ENCODE peak calls at places on chromosomes 13 and 19, in eight cellular contexts. One of them, this sample, is unnamed.

GRCh38 chr19:51514866-51515481 is 13.4 kb upstream of the SIGLEC12 start:
- DNase-seq in neural crest cell: peak; percentile 6
- DNase-seq in gastrocnemius medialis: no peak
- DNase-seq in endothelial cell: peak; percentile 32
- DNase-seq in foreskin fibroblast: peak; percentile 66
- DNase-seq in thoracic aorta: no peak
- DNase-seq in A549: peak; percentile 48
- DNase-seq in lower lobe of right lung: no peak
- DNase-seq in this sample: no peak

GRCh38 chr13:40794414-40795368 is 5.3 kb downstream of the SLC25A15 start:
- DNase-seq in endothelial cell: no peak
- DNase-seq in gastrocnemius medialis: no peak
- DNase-seq in neural crest cell: no peak
- DNase-seq in lower lobe of right lung: no peak
- DNase-seq in A549: no peak
- DNase-seq in thoracic aorta: no peak
- DNase-seq in foreskin fibroblast: no peak
- DNase-seq in this sample: no peak

GRCh38 chr19:33241530-33242101 is 16.0 kb upstream of the SLC7A10 start:
- DNase-seq in lower lobe of right lung: peak; percentile 69
- DNase-seq in A549: no peak
- DNase-seq in thoracic aorta: no peak
- DNase-seq in foreskin fibroblast: peak; percentile 32
- DNase-seq in gastrocnemius medialis: no peak
- DNase-seq in neural crest cell: no peak
- DNase-seq in endothelial cell: no peak
- DNase-seq in this sample: no peak

GRCh38 chr13:31461923-31462322 is 262.1 kb downstream of the B3GLCT start:
- DNase-seq in A549: no peak
- DNase-seq in endothelial cell: no peak
- DNase-seq in neural crest cell: no peak
- DNase-seq in thoracic aorta: no peak
- DNase-seq in lower lobe of right lung: no peak
- DNase-seq in foreskin fibroblast: no peak
- DNase-seq in gastrocnemius medialis: no peak
- DNase-seq in this sample: no peak

GRCh38 chr13:24215732-24216131 is 55.2 kb downstream of the SPATA13 start:
- DNase-seq in A549: no peak
- DNase-seq in lower lobe of right lung: no peak
- DNase-seq in gastrocnemius medialis: no peak
- DNase-seq in endothelial cell: no peak
- DNase-seq in foreskin fibroblast: peak; percentile 73
- DNase-seq in thoracic aorta: no peak
- DNase-seq in neural crest cell: no peak
- DNase-seq in this sample: peak; percentile 31

GRCh38 chr13:46712524-46712923 is 84.4 kb downstream of the ESD start:
- DNase-seq in thoracic aorta: no peak
- DNase-seq in neural crest cell: no peak
- DNase-seq in endothelial cell: no peak
- DNase-seq in foreskin fibroblast: no peak
- DNase-seq in lower lobe of right lung: no peak
- DNase-seq in gastrocnemius medialis: no peak
- DNase-seq in A549: no peak
- DNase-seq in this sample: no peak

GRCh38 chr19:12769689-12770088 is 5.7 kb downstream of the HOOK2 start:
- DNase-seq in foreskin fibroblast: no peak
- DNase-seq in neural crest cell: peak; percentile 42
- DNase-seq in thoracic aorta: no peak
- DNase-seq in lower lobe of right lung: peak; percentile 77
- DNase-seq in A549: no peak
- DNase-seq in gastrocnemius medialis: peak; percentile 54
- DNase-seq in endothelial cell: no peak
- DNase-seq in this sample: no peak

GRCh38 chr19:42185281-42185680 is 32.2 kb downstream of the DEDD2 start:
- DNase-seq in foreskin fibroblast: peak; percentile 56
- DNase-seq in A549: no peak
- DNase-seq in endothelial cell: no peak
- DNase-seq in thoracic aorta: no peak
- DNase-seq in gastrocnemius medialis: peak; percentile 25
- DNase-seq in lower lobe of right lung: no peak
- DNase-seq in neural crest cell: no peak
- DNase-seq in this sample: no peak

GRCh38 chr13:74035881-74036280 is 98.3 kb downstream of the KLF12 start:
- DNase-seq in thoracic aorta: no peak
- DNase-seq in endothelial cell: no peak
- DNase-seq in neural crest cell: no peak
- DNase-seq in foreskin fibroblast: no peak
- DNase-seq in A549: no peak
- DNase-seq in lower lobe of right lung: no peak
- DNase-seq in gastrocnemius medialis: no peak
- DNase-seq in this sample: no peak

GRCh38 chr19:24055548-24055947 is 31.4 kb upstream of the ZNF254 start:
- DNase-seq in neural crest cell: no peak
- DNase-seq in lower lobe of right lung: no peak
- DNase-seq in endothelial cell: no peak
- DNase-seq in foreskin fibroblast: no peak
- DNase-seq in gastrocnemius medialis: no peak
- DNase-seq in thoracic aorta: no peak
- DNase-seq in A549: no peak
- DNase-seq in this sample: no peak

GRCh38 chr13:69690999-69691398 is 416.6 kb upstream of the ATXN8OS start:
- DNase-seq in endothelial cell: no peak
- DNase-seq in foreskin fibroblast: no peak
- DNase-seq in gastrocnemius medialis: no peak
- DNase-seq in A549: no peak
- DNase-seq in lower lobe of right lung: no peak
- DNase-seq in thoracic aorta: no peak
- DNase-seq in neural crest cell: no peak
- DNase-seq in this sample: no peak

GRCh38 chr19:51187395-51188226 is 37.3 kb upstream of the CD33 start:
- DNase-seq in thoracic aorta: no peak
- DNase-seq in foreskin fibroblast: no peak
- DNase-seq in gastrocnemius medialis: no peak
- DNase-seq in A549: no peak
- DNase-seq in neural crest cell: no peak
- DNase-seq in endothelial cell: no peak
- DNase-seq in lower lobe of right lung: no peak
- DNase-seq in this sample: no peak

GRCh38 chr19:35107541-35107939 is 8.1 kb upstream of the FXYD3 start:
- DNase-seq in endothelial cell: no peak
- DNase-seq in neural crest cell: peak; percentile 41
- DNase-seq in gastrocnemius medialis: no peak
- DNase-seq in thoracic aorta: no peak
- DNase-seq in A549: no peak
- DNase-seq in lower lobe of right lung: no peak
- DNase-seq in foreskin fibroblast: peak; percentile 20
- DNase-seq in this sample: no peak

GRCh38 chr19:7267792-7268736 is 26.1 kb downstream of the INSR start:
- DNase-seq in endothelial cell: no peak
- DNase-seq in thoracic aorta: no peak
- DNase-seq in lower lobe of right lung: peak; percentile 65
- DNase-seq in A549: no peak
- DNase-seq in gastrocnemius medialis: no peak
- DNase-seq in neural crest cell: no peak
- DNase-seq in foreskin fibroblast: no peak
- DNase-seq in this sample: no peak

GRCh38 chr19:39506944-39507714 is 7.8 kb upstream of the SELENOV start:
- DNase-seq in A549: peak; percentile 99
- DNase-seq in foreskin fibroblast: peak; percentile 90
- DNase-seq in endothelial cell: peak; percentile 55
- DNase-seq in neural crest cell: peak; percentile 54
- DNase-seq in lower lobe of right lung: no peak
- DNase-seq in gastrocnemius medialis: no peak
- DNase-seq in thoracic aorta: no peak
- DNase-seq in this sample: no peak

GRCh38 chr13:51523082-51523518 is 61.2 kb upstream of the WDFY2 start:
- DNase-seq in foreskin fibroblast: peak; percentile 72
- DNase-seq in endothelial cell: no peak
- DNase-seq in lower lobe of right lung: no peak
- DNase-seq in gastrocnemius medialis: peak; percentile 18
- DNase-seq in neural crest cell: no peak
- DNase-seq in thoracic aorta: no peak
- DNase-seq in A549: no peak
- DNase-seq in this sample: no peak

GRCh38 chr19:35140898-35141626 is 2.0 kb upstream of the FXYD7 start:
- DNase-seq in A549: peak; percentile 100
- DNase-seq in lower lobe of right lung: peak; percentile 96
- DNase-seq in foreskin fibroblast: peak; percentile 95
- DNase-seq in gastrocnemius medialis: peak; percentile 94
- DNase-seq in endothelial cell: peak; percentile 93
- DNase-seq in thoracic aorta: peak; percentile 87
- DNase-seq in neural crest cell: peak; percentile 94
- DNase-seq in this sample: peak; percentile 92

GRCh38 chr13:90510319-90510718 is 837.2 kb upstream of the MIR17HG start:
- DNase-seq in A549: no peak
- DNase-seq in gastrocnemius medialis: no peak
- DNase-seq in lower lobe of right lung: no peak
- DNase-seq in foreskin fibroblast: no peak
- DNase-seq in thoracic aorta: no peak
- DNase-seq in neural crest cell: no peak
- DNase-seq in endothelial cell: no peak
- DNase-seq in this sample: no peak

GRCh38 chr19:18605546-18606280 is 886 bp downstream of the CRLF1 start:
- DNase-seq in neural crest cell: no peak
- DNase-seq in gastrocnemius medialis: no peak
- DNase-seq in A549: no peak
- DNase-seq in foreskin fibroblast: no peak
- DNase-seq in lower lobe of right lung: no peak
- DNase-seq in endothelial cell: no peak
- DNase-seq in thoracic aorta: no peak
- DNase-seq in this sample: no peak

GRCh38 chr19:55466246-55466614 is 1.7 kb upstream of the C19orf85 start:
- DNase-seq in foreskin fibroblast: no peak
- DNase-seq in neural crest cell: no peak
- DNase-seq in thoracic aorta: no peak
- DNase-seq in A549: no peak
- DNase-seq in gastrocnemius medialis: no peak
- DNase-seq in lower lobe of right lung: no peak
- DNase-seq in endothelial cell: no peak
- DNase-seq in this sample: no peak

GRCh38 chr13:33191425-33192221 is 93.9 kb downstream of the STARD13 start:
- DNase-seq in thoracic aorta: no peak
- DNase-seq in lower lobe of right lung: no peak
- DNase-seq in foreskin fibroblast: no peak
- DNase-seq in endothelial cell: no peak
- DNase-seq in A549: no peak
- DNase-seq in gastrocnemius medialis: no peak
- DNase-seq in neural crest cell: no peak
- DNase-seq in this sample: no peak

GRCh38 chr13:113451951-113452421 is 1.3 kb downstream of the ADPRHL1 start:
- DNase-seq in foreskin fibroblast: no peak
- DNase-seq in neural crest cell: no peak
- DNase-seq in endothelial cell: no peak
- DNase-seq in lower lobe of right lung: no peak
- DNase-seq in gastrocnemius medialis: peak; percentile 81
- DNase-seq in A549: no peak
- DNase-seq in thoracic aorta: no peak
- DNase-seq in this sample: peak; percentile 72

GRCh38 chr13:45374917-45375316 is 33.9 kb upstream of the TPT1 start:
- DNase-seq in endothelial cell: no peak
- DNase-seq in foreskin fibroblast: peak; percentile 27
- DNase-seq in thoracic aorta: no peak
- DNase-seq in A549: no peak
- DNase-seq in gastrocnemius medialis: no peak
- DNase-seq in lower lobe of right lung: no peak
- DNase-seq in neural crest cell: no peak
- DNase-seq in this sample: no peak

GRCh38 chr13:28415994-28416411 is 78.9 kb downstream of the FLT1 start:
- DNase-seq in lower lobe of right lung: no peak
- DNase-seq in neural crest cell: no peak
- DNase-seq in thoracic aorta: no peak
- DNase-seq in endothelial cell: no peak
- DNase-seq in gastrocnemius medialis: no peak
- DNase-seq in A549: no peak
- DNase-seq in foreskin fibroblast: no peak
- DNase-seq in this sample: no peak
- TF ChIP-seq CTCF in lower lobe of right lung: no peak
- TF ChIP-seq CTCF in neural crest cell: no peak
- TF ChIP-seq CTCF in thoracic aorta: no peak
- TF ChIP-seq CTCF in endothelial cell: no peak
- TF ChIP-seq CTCF in gastrocnemius medialis: no peak
- TF ChIP-seq CTCF in A549: no peak
- TF ChIP-seq CTCF in foreskin fibroblast: no peak
- TF ChIP-seq CTCF in this sample: no peak

DNA sequence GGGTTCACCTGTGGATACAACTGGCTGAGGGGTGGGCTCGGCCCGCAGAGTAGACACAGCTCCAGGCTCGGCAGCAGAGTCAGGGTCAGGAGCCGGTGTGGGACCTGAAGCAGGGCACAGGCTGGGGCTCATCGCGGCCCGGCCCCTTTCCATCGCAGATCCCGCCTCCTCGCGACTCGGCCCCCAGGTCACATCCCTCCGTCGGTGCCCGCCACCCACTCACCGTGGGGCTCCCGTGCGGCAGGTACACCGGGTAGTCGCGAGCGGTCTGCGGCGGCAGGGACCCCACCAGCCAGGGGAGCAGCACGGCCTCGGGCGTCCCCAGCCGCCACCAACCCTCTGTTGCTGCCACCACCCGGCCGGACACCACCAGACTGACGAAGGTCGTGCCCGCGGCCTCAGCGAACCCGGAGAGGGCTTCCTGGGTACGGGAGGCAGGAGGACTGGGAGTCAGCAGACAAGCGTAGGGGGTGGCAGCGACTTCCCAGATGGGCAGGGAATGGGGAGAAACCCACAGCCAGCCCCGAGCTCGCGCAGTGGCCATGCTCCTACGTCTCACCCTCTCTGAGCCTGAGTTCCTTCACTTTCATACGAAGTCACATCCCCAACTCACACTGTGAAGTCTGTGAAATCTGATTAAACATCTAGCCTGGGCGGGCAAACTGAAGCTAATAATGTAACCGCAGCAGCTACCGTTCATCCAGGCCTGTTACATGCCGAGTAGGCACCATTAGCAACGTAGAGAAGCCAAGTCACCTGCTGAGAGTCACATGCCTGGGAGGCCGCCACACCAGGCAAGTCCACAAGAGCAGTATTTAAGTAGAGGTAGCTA is 3.7 kb downstream of the FUZ start:
- DNase-seq in endothelial cell: peak; percentile 45
- DNase-seq in thoracic aorta: no peak
- DNase-seq in neural crest cell: peak; percentile 47
- DNase-seq in gastrocnemius medialis: peak; percentile 77
- DNase-seq in A549: peak; percentile 60
- DNase-seq in lower lobe of right lung: peak; percentile 76
- DNase-seq in foreskin fibroblast: peak; percentile 56
- DNase-seq in this sample: peak; percentile 70
- TF ChIP-seq CTCF in endothelial cell: no peak
- TF ChIP-seq CTCF in thoracic aorta: no peak
- TF ChIP-seq CTCF in neural crest cell: no peak
- TF ChIP-seq CTCF in gastrocnemius medialis: no peak
- TF ChIP-seq CTCF in A549: peak; percentile 15
- TF ChIP-seq CTCF in lower lobe of right lung: peak; percentile 33
- TF ChIP-seq CTCF in foreskin fibroblast: no peak
- TF ChIP-seq CTCF in this sample: no peak

GRCh38 chr19:5665781-5666513 is 14.4 kb downstream of the MICOS13 start:
- DNase-seq in A549: peak; percentile 58
- DNase-seq in gastrocnemius medialis: no peak
- DNase-seq in lower lobe of right lung: peak; percentile 7
- DNase-seq in neural crest cell: no peak
- DNase-seq in thoracic aorta: no peak
- DNase-seq in endothelial cell: no peak
- DNase-seq in foreskin fibroblast: peak; percentile 90
- DNase-seq in this sample: no peak
- TF ChIP-seq CTCF in A549: no peak
- TF ChIP-seq CTCF in gastrocnemius medialis: no peak
- TF ChIP-seq CTCF in lower lobe of right lung: no peak
- TF ChIP-seq CTCF in neural crest cell: no peak
- TF ChIP-seq CTCF in thoracic aorta: no peak
- TF ChIP-seq CTCF in endothelial cell: no peak
- TF ChIP-seq CTCF in foreskin fibroblast: peak; percentile 21
- TF ChIP-seq CTCF in this sample: no peak

GRCh38 chr19:15195381-15195964 is 5.3 kb downstream of the NOTCH3 start:
- DNase-seq in lower lobe of right lung: peak; percentile 72
- DNase-seq in thoracic aorta: peak; percentile 59
- DNase-seq in foreskin fibroblast: peak; percentile 73
- DNase-seq in A549: peak; percentile 33
- DNase-seq in neural crest cell: peak; percentile 53
- DNase-seq in gastrocnemius medialis: no peak
- DNase-seq in endothelial cell: peak; percentile 47
- DNase-seq in this sample: peak; percentile 39
- TF ChIP-seq CTCF in lower lobe of right lung: no peak
- TF ChIP-seq CTCF in thoracic aorta: no peak
- TF ChIP-seq CTCF in foreskin fibroblast: no peak
- TF ChIP-seq CTCF in A549: no peak
- TF ChIP-seq CTCF in neural crest cell: peak; percentile 46
- TF ChIP-seq CTCF in gastrocnemius medialis: no peak
- TF ChIP-seq CTCF in endothelial cell: no peak
- TF ChIP-seq CTCF in this sample: peak; percentile 23